ENCODE peak calls at places on chromosome 1, in nine cellular contexts. K, N, W, E, M, I, Q, D and Z are unnamed samples.

GRCh38 chr1:37549341-37549740 is 4.8 kb downstream of the SNIP1 start:
- DNase-seq in K (no peak), N (no peak), W (no peak), E (no peak), M (no peak), I (no peak), Q (no peak), D (no peak), Z (no peak)

GRCh38 chr1:31633117-31633516 is 11.6 kb downstream of the PEF1 start:
- DNase-seq in K (no peak), N (no peak), W (no peak), E (no peak), M (no peak), I (peak), Q (no peak), D (no peak), Z (no peak)

GRCh38 chr1:36389960-36390359 is 4.2 kb upstream of the STK40 start:
- DNase-seq in K (no peak), N (no peak), W (no peak), E (no peak), M (no peak), I (no peak), Q (no peak), D (no peak), Z (no peak)

GRCh38 chr1:9346566-9346965 is 53.9 kb downstream of the SPSB1 start:
- DNase-seq in K (no peak), N (no peak), W (no peak), E (no peak), M (no peak), I (no peak), Q (no peak), D (no peak), Z (no peak)

GRCh38 chr1:200784576-200784975 is 45.9 kb downstream of the CAMSAP2 start:
- DNase-seq in K (no peak), N (no peak), W (no peak), E (no peak), M (no peak), I (no peak), Q (no peak), D (no peak), Z (no peak)

GRCh38 chr1:175863291-175864050 is 120.1 kb upstream of the TNR start:
- DNase-seq in K (no peak), N (no peak), W (no peak), E (no peak), M (no peak), I (no peak), Q (no peak), D (no peak), Z (no peak)

GRCh38 chr1:188170446-188170845 is 1341.7 kb downstream of the PLA2G4A start:
- DNase-seq in K (no peak), N (peak), W (no peak), E (no peak), M (no peak), I (no peak), Q (no peak), D (no peak), Z (peak)

GRCh38 chr1:45619149-45619921 is 4.5 kb downstream of the CCDC17 start:
- DNase-seq in K (no peak), N (no peak), W (no peak), E (no peak), M (no peak), I (no peak), Q (no peak), D (no peak), Z (no peak)

GRCh38 chr1:234987415-234988159 is 141.1 kb downstream of the TOMM20 start:
- DNase-seq in K (peak), N (no peak), W (peak), E (no peak), M (no peak), I (peak), Q (no peak), D (no peak), Z (peak)

GRCh38 chr1:25795227-25795626 is 4.8 kb upstream of the SELENON start:
- DNase-seq in K (no peak), N (no peak), W (no peak), E (no peak), M (no peak), I (no peak), Q (no peak), D (no peak), Z (no peak)

GRCh38 chr1:176994926-176995596 is 169.5 kb downstream of the ASTN1 start:
- DNase-seq in K (no peak), N (no peak), W (peak), E (no peak), M (no peak), I (no peak), Q (no peak), D (no peak), Z (no peak)

GRCh38 chr1:113912594-113913311 is 7.6 kb downstream of the DCLRE1B start:
- DNase-seq in K (no peak), N (no peak), W (no peak), E (no peak), M (no peak), I (no peak), Q (no peak), D (no peak), Z (no peak)

GRCh38 chr1:206579747-206580437 is 32.4 kb downstream of the EIF2D start:
- DNase-seq in K (peak), N (no peak), W (peak), E (no peak), M (no peak), I (peak), Q (peak), D (no peak), Z (no peak)

GRCh38 chr1:184022651-184023050 is 14.9 kb downstream of the COLGALT2 start:
- DNase-seq in K (no peak), N (peak), W (no peak), E (no peak), M (peak), I (no peak), Q (no peak), D (no peak), Z (no peak)

GRCh38 chr1:37940299-37940947 is 6.4 kb downstream of the INPP5B start:
- DNase-seq in K (no peak), N (no peak), W (no peak), E (no peak), M (no peak), I (peak), Q (no peak), D (no peak), Z (no peak)

GRCh38 chr1:95650631-95651030 is 416.6 kb downstream of the RWDD3 start:
- DNase-seq in K (no peak), N (no peak), W (no peak), E (no peak), M (no peak), I (no peak), Q (no peak), D (no peak), Z (no peak)

GRCh38 chr1:179047637-179048002 is 21.9 kb downstream of the FAM20B start:
- DNase-seq in K (no peak), N (peak), W (no peak), E (no peak), M (no peak), I (no peak), Q (no peak), D (no peak), Z (no peak)

GRCh38 chr1:67214420-67215174 is 48.3 kb downstream of the IL23R start:
- DNase-seq in K (no peak), N (no peak), W (no peak), E (no peak), M (no peak), I (peak), Q (no peak), D (peak), Z (no peak)

GRCh38 chr1:119816407-119816806 is 5.1 kb upstream of the REG4 start:
- DNase-seq in K (no peak), N (no peak), W (no peak), E (no peak), M (no peak), I (peak), Q (no peak), D (no peak), Z (no peak)

GRCh38 chr1:30847358-30847972 is 61.1 kb downstream of the SDC3 start:
- DNase-seq in K (peak), N (no peak), W (no peak), E (peak), M (no peak), I (peak), Q (peak), D (no peak), Z (no peak)

GRCh38 chr1:93338426-93338825 is 7.3 kb upstream of the DR1 start:
- DNase-seq in K (no peak), N (no peak), W (no peak), E (no peak), M (no peak), I (no peak), Q (no peak), D (peak), Z (no peak)

GRCh38 chr1:234731371-234732085 is 121.5 kb upstream of the IRF2BP2 start:
- DNase-seq in K (peak), N (no peak), W (no peak), E (no peak), M (no peak), I (no peak), Q (peak), D (peak), Z (no peak)

GRCh38 chr1:32705516-32705915 is 2.9 kb upstream of the SYNC start:
- DNase-seq in K (no peak), N (no peak), W (no peak), E (no peak), M (no peak), I (no peak), Q (no peak), D (no peak), Z (no peak)

GRCh38 chr1:32701421-32701911 is 1.1 kb downstream of the SYNC start:
- DNase-seq in K (no peak), N (no peak), W (no peak), E (no peak), M (no peak), I (peak), Q (peak), D (no peak), Z (no peak)

GRCh38 chr1:32702599-32703478 is at the start of gene SYNC:
- DNase-seq in K (peak), N (peak), W (no peak), E (peak), M (no peak), I (peak), Q (peak), D (no peak), Z (no peak)

GRCh38 chr1:32701951-32702598 is 495 bp downstream of the SYNC start:
- DNase-seq in K (peak), N (no peak), W (no peak), E (no peak), M (no peak), I (no peak), Q (peak), D (no peak), Z (no peak)

GRCh38 chr1:32703479-32704291 is 1.1 kb upstream of the SYNC start:
- DNase-seq in K (peak), N (peak), W (no peak), E (no peak), M (no peak), I (no peak), Q (peak), D (no peak), Z (no peak)
- H3K4me3 ChIP-seq in K (peak), N (peak), W (peak), E (peak), M (peak), I (peak), Q (peak), D (peak), Z (peak)

GRCh38 chr1:160682983-160683886 is 28.4 kb downstream of the CD48 start:
- DNase-seq in K (no peak), N (no peak), W (no peak), E (no peak), M (peak), I (no peak), Q (no peak), D (no peak), Z (no peak)

GRCh38 chr1:160680399-160680798 is 31.2 kb downstream of the CD48 start:
- DNase-seq in K (no peak), N (no peak), W (no peak), E (no peak), M (no peak), I (no peak), Q (no peak), D (no peak), Z (no peak)

GRCh38 chr1:160679893-160680292 is 31.7 kb downstream of the CD48 start:
- DNase-seq in K (no peak), N (no peak), W (no peak), E (no peak), M (no peak), I (no peak), Q (no peak), D (no peak), Z (no peak)

GRCh38 chr1:160681891-160682140 is 29.8 kb downstream of the CD48 start:
- DNase-seq in K (no peak), N (no peak), W (no peak), E (no peak), M (no peak), I (no peak), Q (no peak), D (no peak), Z (no peak)

GRCh38 chr1:160681067-160681890 is 30.3 kb downstream of the CD48 start:
- DNase-seq in K (peak), N (peak), W (no peak), E (no peak), M (peak), I (peak), Q (peak), D (peak), Z (no peak)
- TF ChIP-seq POLR2AphosphoS5 in K (no peak), N (no peak), W (no peak), E (no peak), M (no peak), I (no peak), Q (no peak), D (no peak), Z (no peak)

DNA sequence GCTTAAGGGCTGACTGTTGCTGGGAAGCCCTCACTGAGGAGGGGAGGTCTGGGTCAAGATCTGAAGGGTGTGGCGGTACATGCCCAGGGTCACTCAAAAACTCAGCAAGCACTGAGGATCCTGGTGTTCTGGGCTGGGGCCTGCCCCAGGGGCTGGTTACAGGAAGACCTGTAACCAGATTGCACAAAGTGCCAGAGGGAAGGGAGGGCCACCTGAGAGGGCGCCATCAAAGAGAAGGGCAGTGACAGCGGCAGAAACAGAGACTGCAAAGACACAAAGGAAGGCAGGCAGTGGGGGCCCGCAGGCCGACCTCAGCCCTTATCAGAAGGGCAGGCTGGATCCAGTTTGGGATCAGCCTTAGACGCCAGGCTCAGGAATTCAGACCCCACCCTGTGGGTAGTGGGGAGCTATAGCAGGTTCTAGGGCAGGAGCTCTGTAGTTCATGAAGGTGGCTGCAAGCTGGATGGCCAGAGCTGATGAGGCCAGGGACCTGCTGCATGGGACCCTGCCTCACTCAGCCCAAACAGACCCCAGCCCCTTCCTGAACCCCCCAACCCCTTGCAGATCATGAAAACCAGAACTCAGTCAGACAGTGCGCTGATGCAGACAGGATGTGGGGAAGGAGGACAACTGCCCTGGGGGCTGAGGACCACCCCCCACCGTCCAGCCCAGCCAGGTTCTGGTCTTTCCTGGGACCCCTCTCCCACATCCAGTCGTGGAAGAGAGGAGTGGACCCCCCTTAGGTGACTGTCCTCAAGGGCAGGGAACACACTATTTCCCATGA is 3.9 kb downstream of the SH2D5 start:
- DNase-seq in K (no peak), N (peak), W (no peak), E (no peak), M (no peak), I (peak), Q (no peak), D (no peak), Z (no peak)
- H3K4me3 ChIP-seq in K (no peak), N (no peak), W (no peak), E (no peak), M (no peak), I (no peak), Q (no peak), D (no peak), Z (no peak)

GRCh38 chr1:21262282-21263051 is 27.8 kb downstream of the ECE1 start:
- DNase-seq in K (peak), N (peak), W (no peak), E (no peak), M (no peak), I (peak), Q (no peak), D (no peak), Z (peak)
- TF ChIP-seq POLR2AphosphoS5 in K (peak), N (no peak), W (peak), E (no peak), M (no peak), I (no peak), Q (peak), D (no peak), Z (peak)

GRCh38 chr1:208835082-208835467 is 590.9 kb upstream of the PLXNA2 start:
- DNase-seq in K (no peak), N (no peak), W (peak), E (no peak), M (no peak), I (no peak), Q (no peak), D (no peak), Z (no peak)

GRCh38 chr1:208837242-208837641 is 593.1 kb upstream of the PLXNA2 start:
- DNase-seq in K (no peak), N (no peak), W (peak), E (no peak), M (no peak), I (no peak), Q (no peak), D (no peak), Z (no peak)

GRCh38 chr1:208835781-208836180 is 591.6 kb upstream of the PLXNA2 start:
- DNase-seq in K (no peak), N (no peak), W (no peak), E (no peak), M (no peak), I (no peak), Q (no peak), D (no peak), Z (no peak)

GRCh38 chr1:208829601-208830000 is 585.4 kb upstream of the PLXNA2 start:
- DNase-seq in K (no peak), N (no peak), W (no peak), E (no peak), M (no peak), I (no peak), Q (no peak), D (no peak), Z (no peak)

DNA sequence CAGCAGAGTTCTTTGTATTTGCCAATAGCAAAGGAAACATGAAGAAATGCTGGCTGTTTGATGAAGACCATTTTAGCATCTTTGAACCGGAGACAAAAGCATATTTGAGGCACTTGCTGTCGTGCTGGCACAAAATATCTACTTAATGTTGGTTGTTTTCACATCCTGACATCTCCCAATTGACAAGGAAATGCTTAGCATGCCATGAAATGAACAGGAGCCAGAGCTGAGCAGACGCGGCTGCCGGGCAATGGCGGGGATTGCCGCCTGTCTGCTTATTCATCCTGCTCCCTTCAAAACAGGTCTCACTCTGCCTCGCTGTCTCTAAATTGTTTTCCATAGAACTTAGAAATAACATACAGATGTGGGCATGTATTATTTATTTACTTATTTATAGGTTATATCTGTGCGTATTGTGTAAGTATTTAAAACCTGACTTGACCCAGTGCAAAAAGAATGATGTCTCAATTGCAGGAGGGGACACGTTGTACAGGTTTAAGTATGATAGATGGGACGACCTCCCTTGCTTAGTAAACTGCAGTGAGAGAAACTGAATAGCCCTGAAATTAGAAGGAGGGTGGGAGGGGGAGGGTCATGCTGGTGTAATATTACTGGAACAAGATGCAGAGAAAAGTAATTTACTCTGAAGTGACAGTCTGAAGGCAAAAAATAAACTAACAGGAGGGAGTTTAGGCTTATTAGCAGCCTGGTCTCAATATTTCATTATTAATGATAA is 590.3 kb upstream of the PLXNA2 start:
- DNase-seq in K (no peak), N (no peak), W (peak), E (peak), M (no peak), I (no peak), Q (no peak), D (no peak), Z (no peak)
- H3K4me3 ChIP-seq in K (no peak), N (no peak), W (no peak), E (no peak), M (no peak), I (no peak), Q (no peak), D (no peak), Z (no peak)

GRCh38 chr1:41802532-41803501 is 115.9 kb downstream of the HIVEP3 start:
- DNase-seq in K (peak), N (no peak), W (no peak), E (no peak), M (no peak), I (peak), Q (peak), D (no peak), Z (peak)

GRCh38 chr1:41799205-41799604 is 119.5 kb downstream of the HIVEP3 start:
- DNase-seq in K (no peak), N (no peak), W (no peak), E (no peak), M (no peak), I (no peak), Q (no peak), D (no peak), Z (no peak)

GRCh38 chr1:41800237-41800902 is 118.4 kb downstream of the HIVEP3 start:
- DNase-seq in K (no peak), N (no peak), W (no peak), E (peak), M (no peak), I (no peak), Q (no peak), D (no peak), Z (no peak)

GRCh38 chr1:41803656-41804055 is 115.1 kb downstream of the HIVEP3 start:
- DNase-seq in K (no peak), N (no peak), W (no peak), E (no peak), M (no peak), I (no peak), Q (no peak), D (no peak), Z (no peak)

GRCh38 chr1:41799723-41800122 is 119.0 kb downstream of the HIVEP3 start:
- DNase-seq in K (no peak), N (no peak), W (no peak), E (no peak), M (no peak), I (no peak), Q (no peak), D (no peak), Z (no peak)
- TF ChIP-seq POLR2AphosphoS5 in K (no peak), N (no peak), W (no peak), E (no peak), M (no peak), I (no peak), Q (no peak), D (no peak), Z (no peak)